ENCODE peak calls at places on chromosomes 13 and 19, in five cellular contexts. F is SK-N-SH, Z is HepG2, K is HCT116, S is GM12878. V is an unnamed sample.

GRCh38 chr13:33279414-33279813 is 6.1 kb downstream of the STARD13 start:
- DNase-seq in K (no peak), Z (no peak), F (no peak), S (no peak), V (no peak)

GRCh38 chr19:798415-799075 is 1.3 kb downstream of the PTBP1 start:
- DNase-seq in K (no peak), F (no peak), Z (peak), S (no peak), V (peak)

GRCh38 chr13:23922005-23922932 is 25.0 kb upstream of the C1QTNF9B start:
- DNase-seq in Z (no peak), K (no peak), S (no peak), F (no peak), V (no peak)

GRCh38 chr19:10389863-10390262 is 9.5 kb upstream of the TYK2 start:
- DNase-seq in S (no peak), F (no peak), K (no peak), Z (no peak), V (peak)

GRCh38 chr13:36453518-36453917 is 21.2 kb downstream of the CCNA1 start:
- DNase-seq in S (no peak), Z (no peak), F (no peak), K (no peak), V (no peak)

GRCh38 chr19:21109116-21109515 is 27.1 kb downstream of the ZNF714 start:
- DNase-seq in S (no peak), K (no peak), Z (no peak), F (no peak), V (no peak)

GRCh38 chr19:925912-926594 is at the start of gene ARID3A:
- DNase-seq in F (peak), Z (no peak), K (no peak), S (no peak), V (peak)

GRCh38 chr19:38059897-38060296 is 152.9 kb downstream of the SIPA1L3 start:
- DNase-seq in Z (no peak), S (no peak), F (no peak), K (no peak), V (no peak)

GRCh38 chr13:93248627-93249047 is 22.0 kb downstream of the GPC6 start:
- DNase-seq in Z (peak), K (no peak), S (no peak), F (peak), V (no peak)

GRCh38 chr13:51258612-51259358 is 36.6 kb downstream of the FAM124A start:
- DNase-seq in Z (no peak), K (no peak), F (no peak), S (no peak), V (no peak)

GRCh38 chr19:38877781-38878574 is at the start of gene RINL:
- DNase-seq in S (no peak), Z (no peak), F (peak), K (no peak), V (peak)

GRCh38 chr13:95176611-95177259 is 124.5 kb downstream of the ABCC4 start:
- DNase-seq in K (no peak), F (no peak), Z (no peak), S (no peak), V (no peak)

GRCh38 chr13:95182570-95183285 is 118.5 kb downstream of the ABCC4 start:
- DNase-seq in K (no peak), F (no peak), S (no peak), Z (no peak), V (no peak)

GRCh38 chr13:95184317-95184716 is 116.9 kb downstream of the ABCC4 start:
- DNase-seq in K (no peak), F (no peak), Z (no peak), S (no peak), V (no peak)

GRCh38 chr13:95181586-95181985 is 119.7 kb downstream of the ABCC4 start:
- DNase-seq in S (peak), Z (no peak), K (no peak), F (no peak), V (no peak)

GRCh38 chr13:95180513-95181245 is 120.6 kb downstream of the ABCC4 start:
- DNase-seq in S (no peak), Z (peak), F (no peak), K (no peak), V (no peak)
- TF ChIP-seq ZBTB33 in S (no peak), Z (no peak), F (no peak), K (no peak), V (no peak)

DNA sequence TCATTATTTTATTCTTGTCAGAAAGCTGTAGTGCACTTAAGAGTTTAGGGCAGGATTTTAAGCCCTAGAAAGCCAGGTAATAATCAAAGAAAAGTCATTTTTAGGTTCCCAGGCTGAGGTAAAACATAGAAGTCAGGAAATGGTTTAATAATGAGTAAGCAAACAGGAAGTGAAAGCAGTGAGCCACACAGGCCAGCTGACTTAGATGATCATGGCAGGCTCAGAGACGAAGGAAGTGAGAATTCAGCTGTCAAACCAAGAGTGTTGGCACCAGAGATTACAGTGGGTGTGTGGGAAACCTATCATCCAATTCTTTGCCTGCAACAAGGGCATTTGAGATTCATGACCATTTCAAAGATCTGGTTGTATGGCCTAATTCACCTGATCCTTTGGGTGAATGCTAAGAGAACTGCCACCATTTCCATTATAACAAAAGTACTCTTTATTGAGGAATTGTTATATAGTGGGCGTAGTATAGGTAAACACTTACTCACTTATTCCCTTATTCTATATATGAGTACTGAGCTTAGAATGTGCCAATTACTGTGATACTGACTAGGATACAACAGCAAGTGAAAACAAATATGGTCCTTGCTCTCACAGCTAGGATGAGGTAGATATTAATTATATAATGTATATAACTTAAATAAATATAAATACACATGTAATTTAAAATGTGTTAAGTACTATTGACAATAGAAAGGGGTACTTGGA is 103.7 kb upstream of the EDNRB start:
- DNase-seq in Z (no peak), F (no peak), S (peak), K (no peak), V (no peak)
- TF ChIP-seq ZBTB33 in Z (no peak), F (no peak), S (no peak), K (no peak), V (no peak)

GRCh38 chr13:89737051-89737450 is 1610.4 kb upstream of the MIR17HG start:
- DNase-seq in F (no peak), Z (no peak), S (no peak), K (no peak), V (no peak)
- TF ChIP-seq ZBTB33 in F (no peak), Z (no peak), S (no peak), K (no peak), V (no peak)

DNA sequence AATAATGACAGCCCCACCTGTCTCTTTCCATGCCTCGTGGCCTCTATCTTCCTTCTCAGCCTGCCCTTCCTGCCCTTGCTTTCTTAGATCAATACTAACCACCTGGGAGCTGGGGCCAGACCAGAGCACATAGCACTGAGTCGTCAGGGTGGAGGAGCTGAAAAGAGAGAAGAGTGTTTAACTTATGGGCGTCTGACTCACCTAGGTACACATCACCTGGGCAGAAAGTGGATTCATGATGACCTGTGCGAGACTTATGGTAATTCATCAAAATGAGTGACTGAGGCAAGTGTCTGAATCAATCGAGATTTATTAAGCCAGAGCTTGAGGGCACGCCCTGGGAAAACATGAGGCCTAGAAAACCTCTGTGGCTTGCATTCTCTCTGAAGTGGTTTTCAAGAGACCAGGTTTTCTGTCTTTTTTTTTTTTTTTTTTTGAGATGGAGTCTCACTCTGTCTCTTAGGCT is 19.2 kb downstream of the CEACAM6 start:
- DNase-seq in Z (no peak), F (no peak), K (peak), S (no peak), V (no peak)
- TF ChIP-seq ZBTB33 in Z (no peak), F (no peak), K (peak), S (no peak), V (no peak)

GRCh38 chr19:53431399-53432087 is at the start of gene ZNF761:
- DNase-seq in S (peak), Z (peak), F (peak), K (peak), V (peak)

DNA sequence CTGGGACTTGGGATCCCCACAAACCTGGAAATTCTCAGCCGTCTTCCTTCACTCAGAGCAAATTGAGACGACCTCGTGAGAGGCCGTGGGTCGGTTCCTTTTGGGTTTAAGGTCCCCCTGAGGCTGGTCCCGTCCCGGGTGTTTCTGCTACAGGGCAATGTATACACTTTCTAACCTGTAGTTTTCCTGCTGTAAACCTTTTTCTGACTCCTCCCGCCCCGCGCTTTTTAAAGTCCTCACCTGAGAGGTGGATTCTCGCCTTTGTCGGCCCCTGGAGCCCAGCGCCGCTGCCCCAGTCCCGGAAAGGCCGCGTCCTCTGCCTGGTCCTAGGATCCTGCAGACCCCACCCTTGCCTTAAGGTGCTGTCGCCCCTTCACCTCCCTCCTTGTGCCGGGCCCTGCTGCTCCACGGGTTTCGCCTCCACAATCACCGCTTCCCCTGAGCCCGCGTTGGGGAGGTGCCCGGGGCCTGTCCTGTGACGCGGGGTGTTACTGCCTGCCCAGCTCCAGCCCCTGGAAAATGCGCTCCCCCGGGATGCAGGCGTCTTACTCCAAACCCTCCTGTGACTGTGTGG is 391 bp downstream of the ZNF761 start:
- DNase-seq in F (peak), S (no peak), K (no peak), Z (no peak), V (peak)
- TF ChIP-seq ZBTB33 in F (no peak), S (no peak), K (no peak), Z (no peak), V (no peak)

DNA sequence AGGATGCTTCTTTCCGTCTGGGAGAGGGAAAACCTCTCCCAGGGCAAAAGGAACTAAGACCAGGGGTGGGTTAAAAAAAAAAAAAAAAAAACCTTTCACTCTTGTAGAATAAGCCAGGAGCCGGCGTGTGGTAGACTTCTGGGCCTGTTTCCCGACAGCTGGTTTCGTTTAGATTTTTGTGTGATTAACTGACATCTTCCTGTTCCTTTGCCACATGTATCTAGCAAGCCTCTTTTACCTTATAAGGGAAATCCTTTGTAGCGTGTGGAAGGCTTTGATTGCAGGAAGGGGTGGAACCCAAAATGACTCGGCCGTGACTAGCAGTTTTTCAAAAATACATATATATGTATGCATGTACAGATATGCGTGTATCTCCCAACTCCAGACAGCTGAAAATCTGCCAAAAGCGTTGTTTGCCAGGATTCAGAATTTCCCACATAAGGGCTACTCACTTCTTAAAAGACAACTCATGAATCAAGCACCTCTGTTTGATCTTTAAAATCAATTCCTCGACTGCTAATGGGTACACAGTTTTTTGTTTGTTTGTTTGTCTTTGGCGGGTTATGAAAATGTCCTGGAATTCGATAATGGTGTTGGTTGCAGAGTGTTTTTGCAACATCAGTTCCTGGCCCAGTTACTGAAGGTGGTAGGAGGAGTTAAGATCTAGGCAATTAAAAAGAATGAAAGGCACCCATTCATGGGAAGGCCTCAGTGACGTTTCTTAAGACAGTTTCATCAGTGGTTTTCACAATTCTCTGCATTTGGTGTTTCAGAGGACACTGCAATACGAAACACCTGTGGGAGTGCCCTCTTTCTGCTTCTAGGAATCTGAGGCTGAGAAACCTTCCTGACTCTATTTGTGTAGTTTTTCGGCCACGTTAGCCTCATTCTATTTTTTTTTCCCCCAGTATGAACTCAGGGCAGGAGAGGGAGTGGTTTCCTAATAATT is 2.7 kb downstream of the TPM4 start:
- DNase-seq in S (peak), Z (peak), K (peak), F (peak), V (peak)
- TF ChIP-seq ZBTB33 in S (no peak), Z (no peak), K (no peak), F (peak), V (peak)

DNA sequence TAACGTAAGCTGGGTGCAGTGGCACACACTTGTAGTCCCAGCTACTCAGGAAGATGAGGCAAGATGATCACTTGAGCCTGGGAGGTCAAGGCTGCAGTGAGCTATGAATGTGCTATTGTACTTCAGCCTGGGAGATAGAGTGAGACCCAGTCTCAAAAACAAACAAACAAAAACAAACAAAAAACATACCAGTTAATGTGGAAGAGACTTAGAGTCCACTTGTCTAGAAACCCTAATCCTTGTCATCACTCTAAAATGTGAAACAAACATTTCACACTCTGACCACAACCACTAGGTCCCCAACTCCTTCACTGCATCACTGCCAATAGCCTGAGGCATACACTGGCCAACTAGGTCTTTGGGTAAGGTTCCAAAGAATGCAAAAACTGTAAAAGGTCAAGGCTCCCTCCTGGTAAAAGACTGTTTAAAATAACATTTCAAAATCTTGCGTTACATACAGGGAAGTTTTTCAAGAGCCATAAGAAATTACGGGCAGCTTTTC is 28.6 kb upstream of the CYP2B6 start:
- DNase-seq in Z (peak), F (no peak), S (no peak), K (no peak), V (no peak)
- TF ChIP-seq ZBTB33 in Z (no peak), F (no peak), S (no peak), K (no peak), V (no peak)